ENCODE peak calls at places on chromosome 22, in four cellular contexts. One of them, this sample, is unnamed.

GRCh38 chr22:31089101-31090100 is 8.3 kb downstream of the SMTN start:
- DNase-seq in T-cell: peak; percentile 51
- DNase-seq in posterior cingulate gyrus: no peak
- DNase-seq in stimulated activated CD4-positive, alpha-beta T cell treated with anti-CD3 and anti-CD28 coated beads, Interleukin-15, amount 100 ng/mL, for 48 hours: no peak
- DNase-seq in this sample: no peak

GRCh38 chr22:49025791-49026475 is 801.7 kb downstream of the BRD1 start:
- DNase-seq in T-cell: no peak
- DNase-seq in posterior cingulate gyrus: no peak
- DNase-seq in stimulated activated CD4-positive, alpha-beta T cell treated with anti-CD3 and anti-CD28 coated beads, Interleukin-15, amount 100 ng/mL, for 48 hours: no peak
- DNase-seq in this sample: no peak

GRCh38 chr22:35914665-35915476 is 113.8 kb downstream of the RBFOX2 start:
- DNase-seq in posterior cingulate gyrus: peak; percentile 57
- DNase-seq in stimulated activated CD4-positive, alpha-beta T cell treated with anti-CD3 and anti-CD28 coated beads, Interleukin-15, amount 100 ng/mL, for 48 hours: no peak
- DNase-seq in T-cell: no peak
- DNase-seq in this sample: peak; percentile 92

GRCh38 chr22:46006379-46007002 is 29.5 kb upstream of the WNT7B start:
- DNase-seq in T-cell: peak; percentile 89
- DNase-seq in stimulated activated CD4-positive, alpha-beta T cell treated with anti-CD3 and anti-CD28 coated beads, Interleukin-15, amount 100 ng/mL, for 48 hours: peak; percentile 78
- DNase-seq in posterior cingulate gyrus: peak; percentile 93
- DNase-seq in this sample: peak; percentile 68

GRCh38 chr22:37556750-37557149 is 3.5 kb upstream of the CDC42EP1 start:
- DNase-seq in stimulated activated CD4-positive, alpha-beta T cell treated with anti-CD3 and anti-CD28 coated beads, Interleukin-15, amount 100 ng/mL, for 48 hours: no peak
- DNase-seq in posterior cingulate gyrus: no peak
- DNase-seq in T-cell: no peak
- DNase-seq in this sample: no peak

GRCh38 chr22:27990879-27991278 is 71.8 kb upstream of the PITPNB start:
- DNase-seq in stimulated activated CD4-positive, alpha-beta T cell treated with anti-CD3 and anti-CD28 coated beads, Interleukin-15, amount 100 ng/mL, for 48 hours: no peak
- DNase-seq in posterior cingulate gyrus: no peak
- DNase-seq in T-cell: no peak
- DNase-seq in this sample: no peak

GRCh38 chr22:50192056-50192824 is 6.5 kb downstream of the TRABD start:
- DNase-seq in stimulated activated CD4-positive, alpha-beta T cell treated with anti-CD3 and anti-CD28 coated beads, Interleukin-15, amount 100 ng/mL, for 48 hours: no peak
- DNase-seq in posterior cingulate gyrus: no peak
- DNase-seq in T-cell: no peak
- DNase-seq in this sample: no peak

GRCh38 chr22:42473484-42474193 is 41.4 kb upstream of the NFAM1 start:
- DNase-seq in posterior cingulate gyrus: no peak
- DNase-seq in T-cell: no peak
- DNase-seq in stimulated activated CD4-positive, alpha-beta T cell treated with anti-CD3 and anti-CD28 coated beads, Interleukin-15, amount 100 ng/mL, for 48 hours: no peak
- DNase-seq in this sample: peak; percentile 56

GRCh38 chr22:50014053-50014501 is 1.5 kb upstream of the IL17REL start:
- DNase-seq in T-cell: no peak
- DNase-seq in stimulated activated CD4-positive, alpha-beta T cell treated with anti-CD3 and anti-CD28 coated beads, Interleukin-15, amount 100 ng/mL, for 48 hours: no peak
- DNase-seq in posterior cingulate gyrus: no peak
- DNase-seq in this sample: no peak

GRCh38 chr22:49658902-49659280 is 168.8 kb downstream of the BRD1 start:
- DNase-seq in stimulated activated CD4-positive, alpha-beta T cell treated with anti-CD3 and anti-CD28 coated beads, Interleukin-15, amount 100 ng/mL, for 48 hours: no peak
- DNase-seq in T-cell: no peak
- DNase-seq in posterior cingulate gyrus: no peak
- DNase-seq in this sample: no peak

GRCh38 chr22:26501996-26502395 is 10.3 kb downstream of the TFIP11 start:
- DNase-seq in T-cell: no peak
- DNase-seq in stimulated activated CD4-positive, alpha-beta T cell treated with anti-CD3 and anti-CD28 coated beads, Interleukin-15, amount 100 ng/mL, for 48 hours: no peak
- DNase-seq in posterior cingulate gyrus: no peak
- DNase-seq in this sample: no peak

GRCh38 chr22:42651134-42651533 is 1.9 kb upstream of the CYB5R3 start:
- DNase-seq in posterior cingulate gyrus: no peak
- DNase-seq in stimulated activated CD4-positive, alpha-beta T cell treated with anti-CD3 and anti-CD28 coated beads, Interleukin-15, amount 100 ng/mL, for 48 hours: no peak
- DNase-seq in T-cell: no peak
- DNase-seq in this sample: peak; percentile 24

GRCh38 chr22:50112151-50113118 is 22.6 kb downstream of the MOV10L1 start:
- DNase-seq in T-cell: no peak
- DNase-seq in posterior cingulate gyrus: no peak
- DNase-seq in stimulated activated CD4-positive, alpha-beta T cell treated with anti-CD3 and anti-CD28 coated beads, Interleukin-15, amount 100 ng/mL, for 48 hours: no peak
- DNase-seq in this sample: peak; percentile 19

This sample was measured in kidney glomerular epithelial cell.